ENCODE peak calls at places on chromosome 9, in eight cellular contexts. One of them, this sample, is unnamed.
A peak's percentile ranks its signal among the peaks of the same experiment; 100 is the strongest.

GRCh38 chr9:34377402-34377741 is 674 bp upstream of the MYORG start:
- DNase-seq in fibroblast of lung: no peak
- DNase-seq in neuronal stem cell: no peak
- DNase-seq in GM23248: peak; percentile 61
- DNase-seq in HCT116: no peak
- DNase-seq in SK-N-SH: peak; percentile 40
- DNase-seq in colonic mucosa: peak; percentile 67
- DNase-seq in K562: peak; percentile 19
- DNase-seq in this sample: no peak

GRCh38 chr9:80550181-80550580 is 978.4 kb downstream of the TLE4 start:
- DNase-seq in HCT116: no peak
- DNase-seq in GM23248: no peak
- DNase-seq in neuronal stem cell: no peak
- DNase-seq in colonic mucosa: no peak
- DNase-seq in fibroblast of lung: no peak
- DNase-seq in SK-N-SH: no peak
- DNase-seq in K562: no peak
- DNase-seq in this sample: no peak

GRCh38 chr9:33429256-33430080 is 17.9 kb downstream of the AQP3 start:
- DNase-seq in GM23248: peak; percentile 35
- DNase-seq in SK-N-SH: no peak
- DNase-seq in HCT116: no peak
- DNase-seq in fibroblast of lung: no peak
- DNase-seq in neuronal stem cell: no peak
- DNase-seq in colonic mucosa: no peak
- DNase-seq in K562: no peak
- DNase-seq in this sample: no peak

GRCh38 chr9:89408628-89409101 is 89.2 kb downstream of the SEMA4D start:
- DNase-seq in fibroblast of lung: no peak
- DNase-seq in SK-N-SH: no peak
- DNase-seq in neuronal stem cell: no peak
- DNase-seq in colonic mucosa: no peak
- DNase-seq in K562: no peak
- DNase-seq in GM23248: no peak
- DNase-seq in HCT116: no peak
- DNase-seq in this sample: no peak

GRCh38 chr9:105330755-105331154 is 86.3 kb downstream of the SLC44A1 start:
- DNase-seq in K562: no peak
- DNase-seq in SK-N-SH: no peak
- DNase-seq in HCT116: no peak
- DNase-seq in neuronal stem cell: no peak
- DNase-seq in colonic mucosa: no peak
- DNase-seq in fibroblast of lung: no peak
- DNase-seq in GM23248: no peak
- DNase-seq in this sample: no peak

GRCh38 chr9:123235448-123235847 is 32.9 kb downstream of the STRBP start:
- DNase-seq in colonic mucosa: no peak
- DNase-seq in neuronal stem cell: no peak
- DNase-seq in fibroblast of lung: no peak
- DNase-seq in GM23248: no peak
- DNase-seq in SK-N-SH: no peak
- DNase-seq in HCT116: no peak
- DNase-seq in K562: no peak
- DNase-seq in this sample: no peak

GRCh38 chr9:116494815-116495634 is 192.1 kb upstream of the TRIM32 start:
- DNase-seq in fibroblast of lung: no peak
- DNase-seq in K562: peak; percentile 41
- DNase-seq in HCT116: peak; percentile 35
- DNase-seq in GM23248: peak; percentile 20
- DNase-seq in neuronal stem cell: no peak
- DNase-seq in colonic mucosa: peak; percentile 63
- DNase-seq in SK-N-SH: no peak
- DNase-seq in this sample: peak; percentile 88

GRCh38 chr9:21527579-21527978 is 45.5 kb upstream of the IFNE start:
- DNase-seq in K562: no peak
- DNase-seq in HCT116: no peak
- DNase-seq in GM23248: no peak
- DNase-seq in fibroblast of lung: no peak
- DNase-seq in neuronal stem cell: no peak
- DNase-seq in colonic mucosa: no peak
- DNase-seq in SK-N-SH: peak; percentile 1
- DNase-seq in this sample: no peak

GRCh38 chr9:79395691-79396558 is 175.8 kb upstream of the TLE4 start:
- DNase-seq in SK-N-SH: no peak
- DNase-seq in fibroblast of lung: no peak
- DNase-seq in GM23248: no peak
- DNase-seq in neuronal stem cell: no peak
- DNase-seq in K562: no peak
- DNase-seq in colonic mucosa: no peak
- DNase-seq in HCT116: no peak
- DNase-seq in this sample: peak; percentile 40

GRCh38 chr9:120894404-120895226 is 17.6 kb upstream of the PHF19 start:
- DNase-seq in neuronal stem cell: no peak
- DNase-seq in fibroblast of lung: peak; percentile 48
- DNase-seq in SK-N-SH: no peak
- DNase-seq in colonic mucosa: no peak
- DNase-seq in GM23248: peak; percentile 70
- DNase-seq in HCT116: no peak
- DNase-seq in K562: peak; percentile 22
- DNase-seq in this sample: peak; percentile 80

GRCh38 chr9:119368681-119369581 is at the start of gene BRINP1:
- DNase-seq in K562: no peak
- DNase-seq in fibroblast of lung: no peak
- DNase-seq in GM23248: peak; percentile 82
- DNase-seq in HCT116: no peak
- DNase-seq in colonic mucosa: peak; percentile 18
- DNase-seq in neuronal stem cell: peak; percentile 47
- DNase-seq in SK-N-SH: peak; percentile 90
- DNase-seq in this sample: peak; percentile 91

GRCh38 chr9:111926421-111926875 is 29.8 kb downstream of the UGCG start:
- DNase-seq in SK-N-SH: no peak
- DNase-seq in fibroblast of lung: peak; percentile 68
- DNase-seq in colonic mucosa: peak; percentile 29
- DNase-seq in neuronal stem cell: no peak
- DNase-seq in K562: no peak
- DNase-seq in HCT116: no peak
- DNase-seq in GM23248: no peak
- DNase-seq in this sample: no peak

GRCh38 chr9:3963266-3964019 is 336.4 kb downstream of the GLIS3 start:
- DNase-seq in SK-N-SH: no peak
- DNase-seq in neuronal stem cell: no peak
- DNase-seq in fibroblast of lung: peak; percentile 85
- DNase-seq in HCT116: no peak
- DNase-seq in K562: no peak
- DNase-seq in colonic mucosa: peak; percentile 28
- DNase-seq in GM23248: peak; percentile 90
- DNase-seq in this sample: no peak

GRCh38 chr9:14080940-14081621 is 232.9 kb downstream of the NFIB start:
- DNase-seq in GM23248: peak; percentile 9
- DNase-seq in colonic mucosa: no peak
- DNase-seq in HCT116: no peak
- DNase-seq in neuronal stem cell: no peak
- DNase-seq in fibroblast of lung: peak; percentile 21
- DNase-seq in K562: no peak
- DNase-seq in SK-N-SH: no peak
- DNase-seq in this sample: no peak

GRCh38 chr9:79127661-79128060 is 444.1 kb upstream of the TLE4 start:
- DNase-seq in colonic mucosa: no peak
- DNase-seq in neuronal stem cell: no peak
- DNase-seq in SK-N-SH: no peak
- DNase-seq in GM23248: peak; percentile 32
- DNase-seq in fibroblast of lung: no peak
- DNase-seq in HCT116: no peak
- DNase-seq in K562: no peak
- DNase-seq in this sample: no peak

GRCh38 chr9:1005043-1005667 is 28.7 kb downstream of the DMRT3 start:
- DNase-seq in HCT116: peak; percentile 24
- DNase-seq in SK-N-SH: peak; percentile 24
- DNase-seq in colonic mucosa: peak; percentile 27
- DNase-seq in fibroblast of lung: peak; percentile 49
- DNase-seq in K562: peak; percentile 25
- DNase-seq in neuronal stem cell: peak; percentile 50
- DNase-seq in GM23248: peak; percentile 79
- DNase-seq in this sample: peak; percentile 68

GRCh38 chr9:128125575-128126354 is 1.8 kb downstream of the PTGES2 start:
- DNase-seq in HCT116: no peak
- DNase-seq in fibroblast of lung: no peak
- DNase-seq in neuronal stem cell: no peak
- DNase-seq in colonic mucosa: no peak
- DNase-seq in K562: no peak
- DNase-seq in SK-N-SH: no peak
- DNase-seq in GM23248: no peak
- DNase-seq in this sample: no peak

GRCh38 chr9:89388868-89389177 is 70.5 kb downstream of the SECISBP2 start:
- DNase-seq in SK-N-SH: no peak
- DNase-seq in GM23248: no peak
- DNase-seq in neuronal stem cell: no peak
- DNase-seq in K562: no peak
- DNase-seq in colonic mucosa: no peak
- DNase-seq in HCT116: no peak
- DNase-seq in fibroblast of lung: no peak
- DNase-seq in this sample: no peak

GRCh38 chr9:14071484-14071883 is 242.5 kb downstream of the NFIB start:
- DNase-seq in GM23248: no peak
- DNase-seq in fibroblast of lung: no peak
- DNase-seq in K562: peak; percentile 7
- DNase-seq in SK-N-SH: no peak
- DNase-seq in colonic mucosa: no peak
- DNase-seq in HCT116: no peak
- DNase-seq in neuronal stem cell: no peak
- DNase-seq in this sample: peak; percentile 73

DNA sequence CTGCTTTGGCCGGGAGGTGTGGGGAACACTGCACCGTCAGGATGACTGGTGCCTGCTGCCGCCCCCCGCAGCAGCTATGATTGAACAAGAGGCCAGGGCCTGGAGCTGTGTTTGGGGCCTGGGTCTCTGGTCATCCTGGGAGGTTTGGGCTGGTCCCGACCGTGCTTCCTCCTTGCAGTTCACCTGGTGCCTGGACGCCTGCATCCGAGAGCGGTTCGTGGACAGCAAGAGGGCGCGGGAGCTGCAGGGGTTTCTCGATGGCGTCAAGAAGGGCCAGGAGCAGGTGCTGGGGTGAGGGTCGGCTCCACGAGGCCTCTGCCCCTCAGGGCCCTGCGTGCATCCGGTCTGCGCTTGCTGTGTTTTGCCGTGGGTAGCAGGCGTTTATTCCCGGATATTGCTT is 8.9 kb downstream of the NELFB start:
- DNase-seq in neuronal stem cell: no peak
- DNase-seq in fibroblast of lung: no peak
- DNase-seq in HCT116: no peak
- DNase-seq in GM23248: no peak
- DNase-seq in K562: no peak
- DNase-seq in SK-N-SH: no peak
- DNase-seq in colonic mucosa: no peak
- DNase-seq in this sample: no peak
- H3K9ac ChIP-seq in neuronal stem cell: no peak overlapping the region
- H3K9ac ChIP-seq in fibroblast of lung: no peak overlapping the region
- H3K9ac ChIP-seq in HCT116: no peak overlapping the region
- H3K9ac ChIP-seq in GM23248: no peak overlapping the region
- H3K9ac ChIP-seq in K562: peak overlapping the region; percentile 52
- H3K9ac ChIP-seq in SK-N-SH: no peak overlapping the region
- H3K9ac ChIP-seq in colonic mucosa: no peak overlapping the region
- H3K9ac ChIP-seq in this sample: no peak overlapping the region

GRCh38 chr9:136526625-136527066 is 19.2 kb downstream of the NOTCH1 start:
- DNase-seq in SK-N-SH: no peak
- DNase-seq in fibroblast of lung: no peak
- DNase-seq in GM23248: no peak
- DNase-seq in K562: peak; percentile 31
- DNase-seq in neuronal stem cell: no peak
- DNase-seq in colonic mucosa: peak; percentile 88
- DNase-seq in HCT116: no peak
- DNase-seq in this sample: peak; percentile 74
- H3K9ac ChIP-seq in SK-N-SH: no peak overlapping the region
- H3K9ac ChIP-seq in fibroblast of lung: no peak overlapping the region
- H3K9ac ChIP-seq in GM23248: no peak overlapping the region
- H3K9ac ChIP-seq in K562: no peak overlapping the region
- H3K9ac ChIP-seq in neuronal stem cell: peak overlapping the region; percentile 44
- H3K9ac ChIP-seq in colonic mucosa: peak overlapping the region; percentile 68
- H3K9ac ChIP-seq in HCT116: no peak overlapping the region
- H3K9ac ChIP-seq in this sample: no peak overlapping the region

DNA sequence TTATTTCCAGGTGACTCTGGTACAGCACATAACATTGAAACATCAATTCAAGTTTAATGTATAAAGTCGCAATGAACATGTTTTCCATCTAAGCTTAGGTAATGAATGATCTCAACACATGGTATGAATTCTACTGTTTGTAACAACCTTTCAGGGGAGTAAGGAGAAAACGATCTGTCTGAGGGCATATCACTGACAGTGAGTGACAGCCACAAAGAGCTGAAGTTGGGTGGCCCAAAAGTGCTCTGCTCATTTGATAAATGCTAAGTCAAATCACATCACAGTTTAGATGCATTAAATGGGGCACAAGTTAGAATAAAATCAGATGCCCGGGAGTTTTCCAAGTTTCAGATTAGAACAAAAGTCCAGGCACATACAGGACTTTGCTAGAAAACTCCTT is 1.2 kb downstream of the FANCC start:
- DNase-seq in colonic mucosa: no peak
- DNase-seq in HCT116: no peak
- DNase-seq in K562: peak; percentile 25
- DNase-seq in fibroblast of lung: no peak
- DNase-seq in SK-N-SH: no peak
- DNase-seq in GM23248: no peak
- DNase-seq in neuronal stem cell: no peak
- DNase-seq in this sample: no peak
- H3K9ac ChIP-seq in colonic mucosa: no peak overlapping the region
- H3K9ac ChIP-seq in HCT116: peak overlapping the region; percentile 89
- H3K9ac ChIP-seq in K562: no peak overlapping the region
- H3K9ac ChIP-seq in fibroblast of lung: no peak overlapping the region
- H3K9ac ChIP-seq in SK-N-SH: peak overlapping the region; percentile 96
- H3K9ac ChIP-seq in GM23248: peak overlapping the region; percentile 92
- H3K9ac ChIP-seq in neuronal stem cell: no peak overlapping the region
- H3K9ac ChIP-seq in this sample: peak overlapping the region; percentile 53

GRCh38 chr9:84811072-84811725 is 141.7 kb downstream of the NTRK2 start:
- DNase-seq in GM23248: no peak
- DNase-seq in fibroblast of lung: no peak
- DNase-seq in HCT116: no peak
- DNase-seq in K562: no peak
- DNase-seq in colonic mucosa: no peak
- DNase-seq in neuronal stem cell: no peak
- DNase-seq in SK-N-SH: no peak
- DNase-seq in this sample: no peak

GRCh38 chr9:84819446-84819845 is 149.9 kb downstream of the NTRK2 start:
- DNase-seq in HCT116: no peak
- DNase-seq in colonic mucosa: no peak
- DNase-seq in fibroblast of lung: no peak
- DNase-seq in GM23248: no peak
- DNase-seq in K562: peak; percentile 3
- DNase-seq in SK-N-SH: no peak
- DNase-seq in neuronal stem cell: no peak
- DNase-seq in this sample: peak; percentile 83

GRCh38 chr9:84817011-84817410 is 147.5 kb downstream of the NTRK2 start:
- DNase-seq in fibroblast of lung: no peak
- DNase-seq in K562: no peak
- DNase-seq in HCT116: no peak
- DNase-seq in SK-N-SH: no peak
- DNase-seq in neuronal stem cell: no peak
- DNase-seq in colonic mucosa: no peak
- DNase-seq in GM23248: no peak
- DNase-seq in this sample: no peak

GRCh38 chr9:84811726-84812074 is 142.2 kb downstream of the NTRK2 start:
- DNase-seq in SK-N-SH: no peak
- DNase-seq in fibroblast of lung: no peak
- DNase-seq in GM23248: no peak
- DNase-seq in neuronal stem cell: no peak
- DNase-seq in K562: no peak
- DNase-seq in colonic mucosa: no peak
- DNase-seq in HCT116: no peak
- DNase-seq in this sample: no peak

GRCh38 chr9:84815554-84815953 is 146.0 kb downstream of the NTRK2 start:
- DNase-seq in K562: no peak
- DNase-seq in SK-N-SH: no peak
- DNase-seq in neuronal stem cell: no peak
- DNase-seq in fibroblast of lung: no peak
- DNase-seq in HCT116: no peak
- DNase-seq in GM23248: no peak
- DNase-seq in colonic mucosa: no peak
- DNase-seq in this sample: no peak
- H3K9ac ChIP-seq in K562: no peak overlapping the region
- H3K9ac ChIP-seq in SK-N-SH: no peak overlapping the region
- H3K9ac ChIP-seq in neuronal stem cell: no peak overlapping the region
- H3K9ac ChIP-seq in fibroblast of lung: no peak overlapping the region
- H3K9ac ChIP-seq in HCT116: no peak overlapping the region
- H3K9ac ChIP-seq in GM23248: no peak overlapping the region
- H3K9ac ChIP-seq in colonic mucosa: no peak overlapping the region
- H3K9ac ChIP-seq in this sample: no peak overlapping the region

This sample was measured in endodermal cell.